ENCODE peak calls at places on chromosomes 3 and 15, in six cellular contexts. W is erythroblast, O is right lobe of liver, K is HCT116, F is suprapubic skin, Z is heart left ventricle. Q is an unnamed sample.
A peak's percentile ranks its signal among the peaks of the same experiment; 100 is the strongest.

GRCh38 chr15:25739687-25740121 is 123.4 kb downstream of the ATP10A start:
- DNase-seq in O (no peak), F (no peak), K (no peak), Z (no peak), W (no peak), Q (no peak)

GRCh38 chr3:23170306-23170705 is 32.8 kb upstream of the UBE2E2 start:
- DNase-seq in K (no peak), F (no peak), O (no peak), Z (no peak), W (no peak), Q (no peak)

GRCh38 chr3:127157181-127157828 is 35.6 kb upstream of the PRR23E start:
- DNase-seq in K (no peak), F (peak; percentile 49), W (no peak), Z (no peak), O (no peak), Q (no peak)

GRCh38 chr3:119529883-119530282 is 29.5 kb downstream of the CD80 start:
- DNase-seq in Z (no peak), F (no peak), W (no peak), K (no peak), O (no peak), Q (no peak)

GRCh38 chr15:40344631-40345120 is 3.9 kb upstream of the CCDC9B start:
- DNase-seq in K (no peak), W (peak; percentile 75), O (peak; percentile 76), Z (peak; percentile 84), F (no peak), Q (peak; percentile 79)

GRCh38 chr15:39969871-39970270 is 36.0 kb downstream of the EIF2AK4 start:
- DNase-seq in Z (no peak), W (peak; percentile 73), K (peak; percentile 4), O (no peak), F (no peak), Q (peak; percentile 6)

GRCh38 chr15:73628976-73629854 is 4.0 kb downstream of the NPTN start:
- DNase-seq in F (no peak), Z (no peak), O (no peak), W (peak; percentile 11), K (no peak), Q (no peak)

GRCh38 chr3:132290833-132291232 is 26.4 kb upstream of the ACP3 start:
- DNase-seq in K (no peak), W (no peak), F (no peak), Z (no peak), O (no peak), Q (no peak)

GRCh38 chr15:57235865-57236264 is 140.4 kb upstream of the CGNL1 start:
- DNase-seq in W (no peak), F (no peak), Z (no peak), O (no peak), K (no peak), Q (no peak)

GRCh38 chr15:100016632-100017031 is 283.4 kb upstream of the LYSMD4 start:
- DNase-seq in O (no peak), Z (no peak), K (no peak), F (peak; percentile 31), W (no peak), Q (no peak)

GRCh38 chr15:70882361-70882760 is 9.9 kb downstream of the THAP10 start:
- DNase-seq in W (no peak), Z (no peak), O (no peak), K (no peak), F (no peak), Q (no peak)

GRCh38 chr3:78957456-78957855 is 810.3 kb downstream of the ROBO1 start:
- DNase-seq in K (no peak), Z (no peak), F (no peak), W (no peak), O (no peak), Q (no peak)

GRCh38 chr15:57610130-57610529 is 18.4 kb downstream of the MYZAP start:
- DNase-seq in O (no peak), Z (peak; percentile 82), F (no peak), K (peak; percentile 36), W (no peak), Q (peak; percentile 44)

GRCh38 chr15:70826634-70827033 is 27.3 kb downstream of the LARP6 start:
- DNase-seq in K (peak; percentile 29), Z (no peak), W (peak; percentile 43), O (no peak), F (peak; percentile 85), Q (peak; percentile 53)

GRCh38 chr3:166837535-166837934 is 542.6 kb downstream of the ZBBX start:
- DNase-seq in Z (no peak), W (peak; percentile 23), O (no peak), F (no peak), K (peak; percentile 37), Q (peak; percentile 7)

GRCh38 chr15:91521996-91522395 is 331.5 kb upstream of the SLCO3A1 start:
- DNase-seq in O (no peak), W (no peak), Z (no peak), F (no peak), K (no peak), Q (no peak)

GRCh38 chr3:72165337-72165736 is 380.4 kb upstream of the PROK2 start:
- DNase-seq in W (no peak), F (no peak), Z (no peak), O (no peak), K (no peak), Q (no peak)

GRCh38 chr3:47578119-47578630 is 490 bp downstream of the CSPG5 start:
- DNase-seq in O (peak; percentile 58), F (no peak), W (peak; percentile 78), K (no peak), Z (peak; percentile 68), Q (peak; percentile 71)

GRCh38 chr3:171231361-171231760 is 204.8 kb upstream of the SLC2A2 start:
- DNase-seq in W (no peak), Z (no peak), K (no peak), F (no peak), O (no peak), Q (no peak)

GRCh38 chr15:43006991-43007390 is 86.4 kb upstream of the TTBK2 start:
- DNase-seq in F (no peak), W (no peak), Z (no peak), O (no peak), K (no peak), Q (no peak)

DNA sequence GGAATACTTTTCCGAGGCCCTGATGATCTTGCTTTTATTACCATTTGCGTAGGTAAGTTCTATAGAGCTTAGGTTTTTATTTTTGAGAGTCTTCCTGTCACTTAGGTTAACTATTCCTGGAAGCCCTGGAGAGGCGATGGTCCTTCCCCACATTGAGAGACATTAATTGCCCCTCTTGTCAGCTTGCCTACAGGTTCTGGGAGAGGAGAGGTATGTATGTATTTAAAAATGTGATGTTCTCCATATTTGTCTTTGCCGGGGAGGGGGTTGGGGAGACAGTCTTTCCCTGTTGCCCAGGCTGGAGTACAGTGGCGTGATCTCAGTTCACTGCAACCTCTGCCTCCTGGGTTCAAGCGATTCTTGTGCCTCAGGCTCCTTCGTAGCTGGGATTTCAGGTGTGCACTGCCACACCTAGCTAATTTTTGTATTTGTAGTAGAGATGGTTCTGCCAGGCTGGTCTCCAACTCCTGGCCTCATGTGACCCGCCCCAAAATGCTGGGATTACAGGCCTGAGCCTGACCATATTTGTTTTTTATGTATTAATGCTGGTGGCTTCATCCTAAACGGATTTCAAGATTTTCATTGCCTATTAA is 6.2 kb downstream of the RPSA start:
- DNase-seq in Z (no peak), K (no peak), F (no peak), W (no peak), O (no peak), Q (no peak)
- TF ChIP-seq POLR2A in Z (no peak), K (no peak), F (no peak), W (no peak), O (no peak), Q (no peak)

GRCh38 chr15:75578948-75579908 is at the start of gene PTPN9:
- DNase-seq in F (peak; percentile 89), O (peak; percentile 85), K (peak; percentile 23), Z (peak; percentile 91), W (peak; percentile 82), Q (peak; percentile 33)
- TF ChIP-seq POLR2A in F (no peak), O (no peak), K (peak; percentile 38), Z (no peak), W (no peak), Q (peak; percentile 68)

DNA sequence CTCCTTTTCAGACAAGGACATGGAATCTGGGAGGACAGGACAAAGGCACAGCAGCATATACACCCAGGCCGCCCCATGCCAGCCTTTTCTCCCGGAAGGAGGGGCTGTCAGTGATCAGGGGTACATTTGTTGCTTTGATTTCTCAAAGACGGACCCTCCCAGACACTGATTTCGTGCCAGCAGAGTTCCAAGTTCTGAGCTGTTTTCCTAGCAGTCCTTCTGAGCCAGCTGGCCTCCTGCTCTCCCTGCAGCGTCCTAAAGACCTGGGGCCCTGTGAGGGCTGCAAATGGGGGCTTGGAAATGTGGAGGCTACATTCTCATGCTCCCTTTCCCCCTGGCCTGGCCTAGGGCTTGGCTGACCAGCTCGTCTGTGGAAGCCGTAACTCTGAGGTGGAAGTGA is 22.3 kb downstream of the CTSH start:
- DNase-seq in W (no peak), F (no peak), Z (no peak), O (no peak), K (no peak), Q (no peak)
- TF ChIP-seq POLR2A in W (no peak), F (no peak), Z (no peak), O (no peak), K (no peak), Q (no peak)

GRCh38 chr3:101573449-101574387 is at the start of gene PCNP:
- DNase-seq in Z (peak; percentile 99), F (peak; percentile 99), O (peak; percentile 99), K (peak; percentile 99), W (peak; percentile 99), Q (peak; percentile 76)
- TF ChIP-seq POLR2A in Z (no peak), F (peak; percentile 80), O (peak; percentile 87), K (peak; percentile 69), W (peak; percentile 98), Q (peak; percentile 67)

DNA sequence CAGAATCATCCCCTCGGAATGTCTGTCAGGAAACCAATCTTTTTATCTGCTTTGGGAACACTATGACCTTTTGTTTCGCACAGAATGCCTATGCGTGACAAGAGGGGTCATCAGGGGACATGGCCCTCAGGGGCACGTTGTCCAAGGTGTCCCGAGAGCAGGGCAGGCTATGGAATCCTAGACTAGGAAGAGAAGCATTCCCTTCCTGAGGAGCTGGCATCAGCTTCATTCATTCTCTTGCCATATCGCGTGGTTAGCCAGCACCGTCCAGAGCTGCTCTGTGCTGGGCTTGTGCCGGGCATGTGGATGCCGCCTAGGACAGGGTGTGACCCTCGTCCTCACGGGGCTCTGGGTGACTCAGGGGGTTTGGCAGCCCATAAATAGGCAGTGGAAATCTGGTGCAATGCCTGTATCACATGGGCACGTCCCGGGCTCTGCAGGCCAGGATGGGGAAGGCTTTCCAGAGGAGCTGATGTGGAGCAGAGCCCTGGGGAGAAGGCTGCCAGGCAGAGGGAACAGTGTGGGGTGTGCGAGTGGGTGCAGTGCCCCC is 117.8 kb downstream of the TMEM266 start:
- DNase-seq in F (peak; percentile 89), K (no peak), O (no peak), Z (peak; percentile 76), W (no peak), Q (peak; percentile 50)
- TF ChIP-seq POLR2A in F (peak; percentile 39), K (no peak), O (no peak), Z (no peak), W (no peak), Q (peak; percentile 4)

Q was measured in H54.